ENCODE peak calls at places on chromosomes 12 and 14, in four cellular contexts. A, J, F and G are unnamed samples.

GRCh38 chr14:72617391-72618011 is 276.4 kb downstream of the DPF3 start:
- DNase-seq in A (peak; percentile 36), J (no peak), F (no peak), G (no peak)

GRCh38 chr12:1501001-1501400 is 93.4 kb downstream of the FBXL14 start:
- DNase-seq in A (no peak), J (no peak), F (no peak), G (no peak)

GRCh38 chr14:51533877-51534553 is 117.7 kb upstream of the FRMD6 start:
- DNase-seq in A (no peak), J (no peak), F (no peak), G (no peak)

GRCh38 chr12:69765515-69765914 is 26.9 kb downstream of the RAB3IP start:
- DNase-seq in A (no peak), J (no peak), F (no peak), G (no peak)

GRCh38 chr14:68926236-68926635 is 52.9 kb downstream of the ACTN1 start:
- DNase-seq in A (no peak), J (no peak), F (no peak), G (no peak)

GRCh38 chr12:12722351-12723146 is 5.4 kb downstream of the CDKN1B start:
- DNase-seq in A (no peak), J (no peak), F (no peak), G (peak; percentile 53)

GRCh38 chr12:1544991-1545700 is 49.2 kb downstream of the FBXL14 start:
- DNase-seq in A (no peak), J (no peak), F (no peak), G (no peak)

GRCh38 chr14:86296173-86296572 is 766.2 kb downstream of the FLRT2 start:
- DNase-seq in A (no peak), J (no peak), F (peak; percentile 7), G (peak; percentile 96)

GRCh38 chr12:85266391-85266790 is 13.6 kb upstream of the ALX1 start:
- DNase-seq in A (no peak), J (no peak), F (no peak), G (no peak)

GRCh38 chr12:115597157-115597712 is 680.3 kb downstream of the MED13L start:
- DNase-seq in A (no peak), J (no peak), F (peak; percentile 31), G (no peak)

GRCh38 chr14:54108481-54109471 is 152.2 kb upstream of the BMP4 start:
- DNase-seq in A (no peak), J (no peak), F (peak; percentile 10), G (no peak)

GRCh38 chr12:66000958-66001357 is 129.6 kb downstream of the LLPH start:
- DNase-seq in A (no peak), J (no peak), F (no peak), G (no peak)

GRCh38 chr14:33916663-33917565 is 34.0 kb downstream of the EGLN3 start:
- DNase-seq in A (no peak), J (no peak), F (no peak), G (peak; percentile 35)

GRCh38 chr14:104705340-104706047 is 16.1 kb downstream of the INF2 start:
- DNase-seq in A (no peak), J (no peak), F (no peak), G (no peak)

GRCh38 chr14:60736494-60736893 is 1.9 kb downstream of the MNAT1 start:
- DNase-seq in A (no peak), J (no peak), F (peak; percentile 36), G (no peak)

GRCh38 chr14:52348796-52349195 is 34.7 kb downstream of the PTGER2 start:
- DNase-seq in A (no peak), J (no peak), F (no peak), G (no peak)

GRCh38 chr12:58395470-58395869 is 454.1 kb downstream of the ATP23 start:
- DNase-seq in A (no peak), J (no peak), F (no peak), G (no peak)

GRCh38 chr14:36174767-36175424 is 1.6 kb downstream of the PTCSC3 start:
- DNase-seq in A (no peak), J (no peak), F (no peak), G (no peak)

GRCh38 chr12:8823565-8824300 is 1.3 kb downstream of the A2ML1 start:
- DNase-seq in A (no peak), J (no peak), F (peak; percentile 29), G (peak; percentile 3)

GRCh38 chr12:120230326-120230973 is 29.5 kb upstream of the RPLP0 start:
- DNase-seq in A (no peak), J (no peak), F (peak; percentile 88), G (no peak)

GRCh38 chr14:93903342-93904184 is 23.6 kb upstream of the FAM181A start:
- DNase-seq in A (no peak), J (no peak), F (no peak), G (no peak)

GRCh38 chr12:53596920-53597363 is 29.2 kb downstream of the ATF7 start:
- DNase-seq in A (no peak), J (no peak), F (no peak), G (peak; percentile 13)

GRCh38 chr12:109501299-109501698 is 23.9 kb downstream of the UBE3B start:
- DNase-seq in A (no peak), J (no peak), F (no peak), G (no peak)